ENCODE peak calls at places on chromosomes 13 and 19, in five cellular contexts. B is CD8-positive, alpha-beta T cell; L is left lung; Q is left ventricle myocardium inferior; V is cardiac muscle cell. N is an unnamed sample. For H3K4me1, the result is how much of the 10 kb centered on the place peaks cover.

GRCh38 chr19:6564393-6564792 is 26.6 kb downstream of the CD70 start:
- DNase-seq in B (no peak), L (no peak), V (peak), Q (no peak), N (no peak)

GRCh38 chr13:38542601-38543000 is 144.3 kb upstream of the FREM2 start:
- DNase-seq in Q (no peak), B (no peak), V (no peak), L (no peak), N (no peak)

GRCh38 chr19:37953576-37954303 is 46.7 kb downstream of the SIPA1L3 start:
- DNase-seq in V (peak), L (no peak), B (no peak), Q (no peak), N (no peak)

GRCh38 chr13:92136449-92137180 is 738.2 kb downstream of the GPC5 start:
- DNase-seq in L (no peak), Q (no peak), B (no peak), V (peak), N (no peak)

GRCh38 chr13:110047511-110047910 is 259.4 kb downstream of the COL4A1 start:
- DNase-seq in L (peak), Q (peak), B (no peak), V (peak), N (peak)

GRCh38 chr13:106295971-106296370 is 239.5 kb downstream of the EFNB2 start:
- DNase-seq in B (no peak), L (no peak), V (no peak), Q (no peak), N (no peak)

GRCh38 chr13:38210928-38211596 is 138.6 kb upstream of the UFM1 start:
- DNase-seq in V (no peak), B (no peak), L (no peak), Q (no peak), N (no peak)

GRCh38 chr13:86000546-86000945 is 201.3 kb upstream of the SLITRK6 start:
- DNase-seq in B (no peak), L (no peak), V (no peak), Q (no peak), N (no peak)

GRCh38 chr13:45178349-45179142 is 22.3 kb downstream of the KCTD4 start:
- DNase-seq in L (no peak), B (peak), Q (no peak), V (peak), N (no peak)

GRCh38 chr13:56400774-56401173 is 739.9 kb upstream of the PRR20A start:
- DNase-seq in V (no peak), L (no peak), Q (no peak), B (no peak), N (no peak)

GRCh38 chr19:45768644-45769053 is 403 bp downstream of the SIX5 start:
- DNase-seq in V (peak), L (no peak), B (peak), Q (peak), N (peak)

GRCh38 chr13:24631922-24632321 is 48.3 kb upstream of the ATP12A start:
- DNase-seq in L (no peak), B (no peak), V (no peak), Q (no peak), N (no peak)

GRCh38 chr13:79560954-79561353 is 80.0 kb downstream of the NDFIP2 start:
- DNase-seq in L (no peak), B (no peak), V (no peak), Q (no peak), N (no peak)

GRCh38 chr13:45615501-45616101 is at the start of gene ERICH6B:
- DNase-seq in V (peak), L (no peak), Q (peak), B (no peak), N (no peak)

GRCh38 chr19:19115954-19116353 is 22.3 kb downstream of the TMEM161A start:
- DNase-seq in V (peak), B (peak), L (no peak), Q (no peak), N (no peak)

GRCh38 chr13:78649997-78650724 is 8.8 kb downstream of the OBI1 start:
- DNase-seq in L (no peak), Q (no peak), V (no peak), B (no peak), N (no peak)

GRCh38 chr13:21060827-21061076 is 634 bp downstream of the LATS2 start:
- DNase-seq in V (no peak), B (no peak), Q (peak), L (no peak), N (peak)

GRCh38 chr13:26061947-26062346 is 10.1 kb upstream of the SHISA2 start:
- DNase-seq in Q (no peak), V (peak), L (no peak), B (no peak), N (no peak)

GRCh38 chr13:68051910-68052309 is 821.8 kb upstream of the PCDH9 start:
- DNase-seq in Q (no peak), B (no peak), V (no peak), L (no peak), N (no peak)

GRCh38 chr19:56261145-56261544 is 11.4 kb upstream of the EDDM13 start:
- DNase-seq in B (no peak), Q (no peak), L (no peak), V (no peak), N (no peak)

GRCh38 chr19:56258272-56258671 is 14.3 kb upstream of the EDDM13 start:
- DNase-seq in V (no peak), Q (no peak), B (peak), L (no peak), N (no peak)

GRCh38 chr19:56266060-56266459 is 6.5 kb upstream of the EDDM13 start:
- DNase-seq in L (no peak), V (no peak), B (no peak), Q (no peak), N (no peak)

GRCh38 chr19:56263319-56263718 is 9.2 kb upstream of the EDDM13 start:
- DNase-seq in B (no peak), L (no peak), Q (no peak), V (no peak), N (no peak)
- H3K27ac ChIP-seq in B (no peak), L (no peak), Q (no peak), V (no peak), N (no peak)

GRCh38 chr13:50711449-50711848 is 132.0 kb downstream of the DLEU7 start:
- DNase-seq in B (no peak), L (no peak), V (no peak), Q (no peak), N (no peak)
- H3K4me1 ChIP-seq in B (under half), L (half or more), V (under half), Q (half or more), N (under half)

GRCh38 chr13:96781141-96781540 is 213.1 kb downstream of the OXGR1 start:
- DNase-seq in V (no peak), Q (peak), B (no peak), L (no peak), N (peak)
- H3K27ac ChIP-seq in V (no peak), Q (no peak), B (no peak), L (no peak), N (peak)

DNA sequence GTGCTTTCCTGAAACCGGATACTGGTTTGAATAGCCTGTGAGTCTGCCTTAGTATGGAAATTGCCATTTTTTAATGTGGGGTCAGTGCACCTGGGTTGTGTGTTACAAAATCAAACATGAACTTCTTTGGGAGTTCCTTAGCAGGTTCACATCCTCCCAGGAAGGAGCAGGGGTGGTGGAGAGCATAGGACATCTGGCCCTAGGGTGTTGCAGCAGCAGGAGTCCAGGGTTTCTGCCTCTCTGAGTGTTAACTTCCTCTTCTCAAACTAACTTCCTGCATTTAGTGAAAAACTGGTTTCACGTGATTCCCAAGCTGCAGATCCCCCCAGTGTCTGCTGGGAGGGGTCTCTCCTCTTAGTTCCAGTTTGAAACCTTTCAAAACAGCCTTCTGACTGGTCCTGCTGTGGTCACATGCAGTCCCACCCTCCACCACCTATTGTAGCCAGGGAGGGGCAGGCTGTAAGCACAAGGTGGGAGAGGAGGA is 7.2 kb downstream of the RNASEH2B start:
- DNase-seq in Q (peak), B (no peak), V (no peak), L (peak), N (peak)
- H3K4me1 ChIP-seq in Q (half or more), B (half or more), V (under half), L (half or more), N (under half)

DNA sequence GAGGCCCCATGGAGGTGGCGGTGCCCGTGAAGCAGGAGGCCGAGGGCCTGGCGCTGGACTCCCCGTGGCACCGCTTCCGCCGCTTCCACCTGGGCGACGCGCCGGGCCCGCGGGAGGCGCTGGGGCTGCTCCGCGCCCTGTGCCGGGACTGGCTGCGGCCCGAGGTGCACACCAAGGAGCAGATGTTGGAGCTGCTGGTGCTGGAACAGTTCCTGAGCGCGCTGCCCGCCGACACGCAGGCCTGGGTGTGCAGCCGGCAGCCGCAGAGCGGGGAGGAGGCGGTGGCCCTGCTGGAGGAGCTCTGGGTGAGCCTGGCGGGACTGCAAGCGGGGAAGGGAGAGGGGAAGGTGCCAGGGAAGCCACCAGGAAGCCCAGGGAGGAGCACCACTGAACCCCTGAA is 5.8 kb downstream of the ZNF444 start:
- DNase-seq in L (no peak), Q (no peak), V (no peak), B (no peak), N (no peak)
- H3K27ac ChIP-seq in L (no peak), Q (no peak), V (no peak), B (no peak), N (no peak)

GRCh38 chr13:30371649-30372265 is 50.5 kb upstream of the UBE2L5 start:
- DNase-seq in B (peak), V (peak), Q (no peak), L (no peak), N (no peak)
- H3K4me1 ChIP-seq in B (half or more), V (under half), Q (under half), L (under half), N (under half)

GRCh38 chr19:13938361-13939027 is at the start of gene PODNL1:
- DNase-seq in L (peak), B (no peak), Q (no peak), V (peak), N (peak)

GRCh38 chr19:13932911-13933393 is 5.3 kb downstream of the PODNL1 start:
- DNase-seq in Q (no peak), V (no peak), L (no peak), B (no peak), N (no peak)

GRCh38 chr19:13937479-13938360 is 497 bp downstream of the PODNL1 start:
- DNase-seq in B (no peak), V (peak), L (no peak), Q (no peak), N (no peak)

GRCh38 chr19:13934785-13935109 is 3.5 kb downstream of the PODNL1 start:
- DNase-seq in Q (no peak), L (no peak), V (no peak), B (no peak), N (no peak)

GRCh38 chr19:13935765-13936486 is 2.3 kb downstream of the PODNL1 start:
- DNase-seq in Q (no peak), L (no peak), B (no peak), V (peak), N (no peak)
- H3K27ac ChIP-seq in Q (no peak), L (no peak), B (no peak), V (no peak), N (no peak)

N was measured in aorta.